ENCODE peak calls at places on chromosomes 2 and 18, in four cellular contexts. F, W, Q and M are unnamed samples. For H3K4me1 and H3K9me3, the result is how much of the 10 kb centered on the place peaks cover.

GRCh38 chr2:205494856-205495255 is 187.4 kb upstream of the NRP2 start:
- DNase-seq in F (no peak), W (no peak), Q (no peak), M (peak)

GRCh38 chr18:3350566-3351527 is 88.9 kb downstream of the MYL12B start:
- DNase-seq in F (no peak), W (no peak), Q (no peak), M (no peak)

GRCh38 chr2:231102772-231103171 is 22.1 kb downstream of the HTR2B start:
- DNase-seq in F (no peak), W (no peak), Q (no peak), M (peak)

GRCh38 chr18:78912862-78913261 is 66.8 kb upstream of the SALL3 start:
- DNase-seq in F (no peak), W (no peak), Q (no peak), M (no peak)

GRCh38 chr18:77203071-77203470 is 46.6 kb upstream of the GALR1 start:
- DNase-seq in F (no peak), W (peak), Q (no peak), M (peak)

GRCh38 chr2:22582107-22582506 is 802.9 kb upstream of the KLHL29 start:
- DNase-seq in F (no peak), W (no peak), Q (no peak), M (no peak)

GRCh38 chr18:51091270-51091669 is 61.3 kb downstream of the SMAD4 start:
- DNase-seq in F (no peak), W (no peak), Q (no peak), M (no peak)

GRCh38 chr18:11981633-11982366 is 493 bp downstream of the IMPA2 start:
- DNase-seq in F (no peak), W (peak), Q (peak), M (peak)

GRCh38 chr2:54206596-54206995 is 49.4 kb downstream of the TSPYL6 start:
- DNase-seq in F (peak), W (no peak), Q (no peak), M (peak)

GRCh38 chr18:36441872-36442271 is 144.4 kb downstream of the FHOD3 start:
- DNase-seq in F (no peak), W (no peak), Q (no peak), M (peak)

GRCh38 chr2:166106431-166107015 is 21.3 kb downstream of the SCN1A start:
- DNase-seq in F (peak), W (no peak), Q (no peak), M (no peak)

GRCh38 chr18:46481847-46482245 is 175.2 kb downstream of the LOXHD1 start:
- DNase-seq in F (no peak), W (no peak), Q (no peak), M (no peak)

GRCh38 chr2:232890896-232891601 is 21.0 kb downstream of the SNORC start:
- DNase-seq in F (peak), W (no peak), Q (peak), M (peak)
- H3K4me3 ChIP-seq in F (no peak), W (no peak), Q (no peak), M (no peak)

GRCh38 chr2:37587817-37588216 is 83.6 kb downstream of the CDC42EP3 start:
- DNase-seq in F (no peak), W (no peak), Q (no peak), M (no peak)
- H3K4me1 ChIP-seq in F (under half), W (under half), Q (half or more), M (half or more)

GRCh38 chr2:95329891-95330822 is 33.0 kb downstream of the KCNIP3 start:
- DNase-seq in F (no peak), W (no peak), Q (peak), M (no peak)
- H3K9me3 ChIP-seq in F (under half), W (under half), Q (under half), M (under half)

GRCh38 chr2:172412996-172413492 is 14.3 kb upstream of the ITGA6 start:
- DNase-seq in F (no peak), W (no peak), Q (no peak), M (no peak)

GRCh38 chr2:172405673-172406072 is 21.7 kb upstream of the ITGA6 start:
- DNase-seq in F (no peak), W (no peak), Q (no peak), M (no peak)

GRCh38 chr2:172404824-172405223 is 22.6 kb upstream of the ITGA6 start:
- DNase-seq in F (no peak), W (no peak), Q (no peak), M (peak)

GRCh38 chr2:172408143-172408766 is 19.1 kb upstream of the ITGA6 start:
- DNase-seq in F (no peak), W (no peak), Q (no peak), M (no peak)

DNA sequence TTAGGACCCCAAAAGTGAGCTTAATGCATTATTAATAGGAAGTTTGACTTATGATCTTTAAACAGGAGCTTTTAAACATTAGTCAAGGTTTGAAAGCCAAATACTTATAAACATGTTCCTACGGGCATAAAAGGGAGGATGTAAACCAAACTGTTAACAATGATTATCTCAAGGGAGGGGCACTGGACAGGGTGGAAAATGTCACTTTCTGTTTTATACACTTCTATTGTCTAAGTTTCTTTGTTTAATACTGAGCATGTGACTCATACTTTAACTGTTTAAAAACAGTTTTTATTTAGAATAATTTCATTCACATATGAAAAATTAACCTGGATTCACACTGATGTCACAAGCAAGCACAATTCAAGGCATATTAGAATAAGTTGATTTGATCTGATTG is 18.3 kb upstream of the ITGA6 start:
- DNase-seq in F (no peak), W (no peak), Q (no peak), M (no peak)
- H3K4me3 ChIP-seq in F (no peak), W (no peak), Q (no peak), M (no peak)

DNA sequence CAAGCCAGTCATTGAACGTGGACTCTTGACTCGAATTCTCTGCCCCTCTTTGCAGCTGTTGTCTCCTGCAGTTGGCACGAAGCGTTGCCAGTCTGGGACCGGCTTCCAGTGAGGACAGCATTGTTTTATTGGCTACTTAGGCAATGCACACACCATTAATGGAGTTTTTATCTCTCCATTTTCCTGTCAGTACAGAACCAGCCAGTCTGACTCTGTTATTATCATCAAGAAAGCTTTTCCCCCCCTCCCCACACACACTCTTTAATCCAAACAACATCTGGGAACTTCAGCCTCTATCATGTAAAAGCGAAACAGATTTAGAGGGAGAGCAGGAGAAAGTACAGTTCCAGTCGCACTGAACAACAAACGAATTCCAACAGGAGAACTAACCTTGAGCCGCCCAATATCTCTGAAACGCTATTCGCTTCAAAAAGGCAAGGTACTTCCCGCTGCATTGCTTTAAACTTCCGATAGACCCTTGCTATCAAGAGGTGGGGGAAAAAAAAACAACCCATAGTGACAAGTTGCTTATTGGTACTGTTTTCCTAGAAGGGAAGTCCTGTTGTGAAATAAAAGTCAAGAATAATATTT is 38.2 kb downstream of the ACVR1 start:
- DNase-seq in F (peak), W (no peak), Q (peak), M (peak)
- H3K4me1 ChIP-seq in F (under half), W (under half), Q (half or more), M (under half)

DNA sequence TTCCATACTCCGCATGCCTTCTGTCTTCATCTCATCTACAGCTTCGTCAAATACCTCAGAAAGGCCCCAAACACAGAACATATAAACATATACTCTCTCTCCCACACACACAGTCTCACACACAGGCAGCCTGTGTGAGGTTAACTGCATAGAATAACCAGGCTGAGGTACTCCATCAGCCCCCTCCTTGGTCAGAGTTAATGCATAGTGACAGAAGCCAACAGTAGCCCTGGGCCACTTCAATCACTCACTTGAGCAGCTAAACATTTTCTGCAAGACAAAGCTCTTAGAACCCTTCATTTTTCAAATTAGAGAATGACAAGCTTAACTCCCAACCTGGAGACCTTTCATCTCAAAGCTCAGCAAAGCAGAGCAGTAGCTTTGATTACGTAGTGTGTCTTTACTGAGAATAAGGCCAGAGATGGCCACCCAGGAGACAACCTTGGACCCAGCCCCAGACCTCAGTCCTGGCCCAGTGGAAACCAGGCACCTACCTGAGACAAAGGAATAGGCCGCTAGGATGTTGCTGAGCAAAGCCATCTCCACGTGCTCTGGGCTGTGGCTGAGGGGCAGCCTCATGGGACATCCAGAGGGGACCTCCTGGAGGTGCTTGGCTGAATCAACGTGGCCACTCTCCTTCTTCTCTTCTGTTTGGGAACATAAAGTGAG is 43.0 kb downstream of the EVA1A start:
- DNase-seq in F (no peak), W (no peak), Q (no peak), M (no peak)
- H3K9me3 ChIP-seq in F (under half), W (under half), Q (under half), M (under half)

GRCh38 chr18:70195852-70196434 is 9.5 kb downstream of the RTTN start:
- DNase-seq in F (peak), W (peak), Q (peak), M (peak)
- H3K4me3 ChIP-seq in F (no peak), W (no peak), Q (no peak), M (no peak)

DNA sequence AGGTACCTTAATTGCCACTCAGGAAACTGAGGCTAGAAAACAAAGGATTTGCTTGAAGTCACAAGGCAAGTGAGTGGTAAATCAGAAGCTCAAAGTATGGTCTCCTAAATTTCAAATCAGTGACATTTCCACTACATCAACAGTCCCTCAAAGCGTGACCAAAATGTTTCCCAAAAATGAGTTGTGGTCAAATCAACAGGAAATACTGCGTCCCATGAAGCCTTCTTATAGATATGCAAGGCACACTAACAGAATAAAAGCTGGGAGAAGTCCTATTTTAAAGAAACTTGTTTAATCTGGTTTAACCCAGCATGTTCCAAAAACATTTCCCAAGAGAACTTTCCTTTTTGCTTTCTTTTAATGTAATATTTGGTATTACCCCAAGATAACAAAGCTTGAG is 249.4 kb downstream of the EXOC6B start:
- DNase-seq in F (peak), W (no peak), Q (no peak), M (peak)
- H3K4me1 ChIP-seq in F (half or more), W (under half), Q (under half), M (under half)